ENCODE peak calls at places on chromosomes 12 and 14, in six cellular contexts. G is A549, J is K562, T is ovary, Z is HepG2, F is stomach. H is an unnamed sample.

GRCh38 chr12:10069099-10069498 is 29.7 kb downstream of the CLEC1A start:
- DNase-seq in F (no peak), Z (no peak), G (no peak), T (no peak), J (no peak), H (no peak)

GRCh38 chr14:21241218-21241819 is 27.9 kb downstream of the HNRNPC start:
- DNase-seq in Z (no peak), T (no peak), J (no peak), F (no peak), G (no peak), H (no peak)

GRCh38 chr12:117047810-117048584 is 51.2 kb downstream of the TESC start:
- DNase-seq in F (no peak), T (no peak), J (no peak), Z (peak), G (no peak), H (no peak)

GRCh38 chr14:69088523-69089445 is 64.1 kb downstream of the DCAF5 start:
- DNase-seq in Z (no peak), F (no peak), G (no peak), T (no peak), J (no peak), H (no peak)

GRCh38 chr12:80622271-80622670 is 85.2 kb upstream of the MYF6 start:
- DNase-seq in T (no peak), F (no peak), G (no peak), Z (no peak), J (no peak), H (no peak)

GRCh38 chr14:54697806-54698205 is 130.9 kb downstream of the SAMD4A start:
- DNase-seq in Z (no peak), J (no peak), G (no peak), F (no peak), T (no peak), H (no peak)

GRCh38 chr12:1842183-1842904 is 22.0 kb downstream of the LRTM2 start:
- DNase-seq in Z (no peak), G (no peak), J (no peak), F (no peak), T (no peak), H (peak)

GRCh38 chr12:57418255-57418654 is 12.6 kb downstream of the R3HDM2 start:
- DNase-seq in F (no peak), Z (no peak), T (no peak), J (no peak), G (no peak), H (no peak)

GRCh38 chr14:85573406-85573805 is 43.5 kb downstream of the FLRT2 start:
- DNase-seq in F (no peak), G (no peak), Z (no peak), J (no peak), T (no peak), H (no peak)

GRCh38 chr14:100393362-100393761 is 70.2 kb downstream of the SLC25A47 start:
- DNase-seq in Z (no peak), F (no peak), G (no peak), J (no peak), T (no peak), H (no peak)

GRCh38 chr14:50666772-50667490 is 1.2 kb downstream of the SAV1 start:
- DNase-seq in J (no peak), G (no peak), F (peak), Z (peak), T (peak), H (peak)

GRCh38 chr14:98808494-98809407 is 463.2 kb downstream of the BCL11B start:
- DNase-seq in T (no peak), G (no peak), Z (no peak), F (peak), J (no peak), H (no peak)

GRCh38 chr12:76866726-76867125 is 12.1 kb downstream of the CSRP2 start:
- DNase-seq in J (no peak), Z (no peak), G (no peak), T (no peak), F (no peak), H (no peak)

GRCh38 chr14:103539056-103539825 is 10.2 kb downstream of the TRMT61A start:
- DNase-seq in Z (no peak), T (no peak), G (no peak), F (no peak), J (peak), H (no peak)

GRCh38 chr12:26369588-26369987 is 174.2 kb downstream of the SSPN start:
- DNase-seq in Z (no peak), F (no peak), T (no peak), G (peak), J (peak), H (no peak)

GRCh38 chr12:48814313-48815280 is 3.7 kb upstream of the CACNB3 start:
- DNase-seq in G (peak), Z (peak), J (peak), F (peak), T (peak), H (peak)

GRCh38 chr14:89720741-89721315 is 233.7 kb downstream of the EFCAB11 start:
- DNase-seq in T (no peak), J (no peak), F (peak), G (no peak), Z (no peak), H (peak)

GRCh38 chr12:69739287-69740191 is 879 bp downstream of the RAB3IP start:
- DNase-seq in J (no peak), Z (peak), T (no peak), G (peak), F (peak), H (peak)

GRCh38 chr12:109738209-109738608 is 24.6 kb downstream of the FAM222A start:
- DNase-seq in F (peak), Z (no peak), G (no peak), J (no peak), T (peak), H (no peak)

GRCh38 chr12:131511391-131511802 is 199.5 kb upstream of the SFSWAP start:
- DNase-seq in J (no peak), F (no peak), T (no peak), G (no peak), Z (no peak), H (peak)

GRCh38 chr12:538731-539539 is 79.2 kb downstream of the B4GALNT3 start:
- DNase-seq in Z (no peak), G (no peak), F (peak), J (no peak), T (no peak), H (peak)

GRCh38 chr12:26697217-26697616 is 135.8 kb downstream of the ITPR2 start:
- DNase-seq in F (no peak), Z (no peak), G (no peak), T (no peak), J (no peak), H (no peak)

GRCh38 chr12:13339091-13339490 is 142.6 kb downstream of the EMP1 start:
- DNase-seq in J (no peak), Z (no peak), F (no peak), T (no peak), G (no peak), H (no peak)

GRCh38 chr12:11795910-11796459 is 146.5 kb downstream of the ETV6 start:
- DNase-seq in G (no peak), Z (peak), F (no peak), J (no peak), T (no peak), H (no peak)

GRCh38 chr14:27012641-27013040 is 414.8 kb upstream of the NOVA1 start:
- DNase-seq in J (no peak), Z (no peak), T (no peak), F (no peak), G (no peak), H (no peak)

GRCh38 chr14:91155626-91156089 is 41.8 kb downstream of the DGLUCY start:
- DNase-seq in F (no peak), T (no peak), Z (no peak), J (no peak), G (no peak), H (no peak)

GRCh38 chr12:121916719-121917118 is 1.7 kb upstream of the CFAP251 start:
- DNase-seq in Z (no peak), T (no peak), F (no peak), G (no peak), J (no peak), H (no peak)

GRCh38 chr14:77580964-77581505 is 35.4 kb downstream of the SPTLC2 start:
- DNase-seq in J (no peak), T (no peak), G (no peak), Z (no peak), F (no peak), H (no peak)

GRCh38 chr14:101033006-101033405 is 129.5 kb upstream of the RTL1 start:
- DNase-seq in F (no peak), G (no peak), J (no peak), T (no peak), Z (no peak), H (no peak)

GRCh38 chr14:68263563-68264350 is 444.2 kb downstream of the RAD51B start:
- DNase-seq in J (no peak), G (no peak), F (no peak), T (no peak), Z (no peak), H (no peak)

GRCh38 chr14:69010632-69011031 is 31.5 kb upstream of the ACTN1 start:
- DNase-seq in Z (no peak), T (no peak), J (no peak), G (no peak), F (no peak), H (peak)

GRCh38 chr12:25788707-25789106 is 169.8 kb upstream of the RASSF8 start:
- DNase-seq in Z (no peak), F (no peak), J (no peak), G (no peak), T (no peak), H (no peak)

GRCh38 chr12:108457734-108458361 is 57.2 kb upstream of the FICD start:
- DNase-seq in T (no peak), J (no peak), Z (no peak), F (no peak), G (no peak), H (no peak)

GRCh38 chr12:103807561-103808238 is 33.3 kb downstream of the NT5DC3 start:
- DNase-seq in G (no peak), Z (no peak), J (no peak), F (no peak), T (no peak), H (no peak)

GRCh38 chr12:100267603-100268281 is 765 bp downstream of the SCYL2 start:
- DNase-seq in T (no peak), F (peak), J (no peak), Z (peak), G (no peak), H (no peak)

GRCh38 chr12:105084251-105085250 is at the start of gene ALDH1L2:
- DNase-seq in T (peak), F (peak), J (peak), Z (peak), G (peak), H (peak)

DNA sequence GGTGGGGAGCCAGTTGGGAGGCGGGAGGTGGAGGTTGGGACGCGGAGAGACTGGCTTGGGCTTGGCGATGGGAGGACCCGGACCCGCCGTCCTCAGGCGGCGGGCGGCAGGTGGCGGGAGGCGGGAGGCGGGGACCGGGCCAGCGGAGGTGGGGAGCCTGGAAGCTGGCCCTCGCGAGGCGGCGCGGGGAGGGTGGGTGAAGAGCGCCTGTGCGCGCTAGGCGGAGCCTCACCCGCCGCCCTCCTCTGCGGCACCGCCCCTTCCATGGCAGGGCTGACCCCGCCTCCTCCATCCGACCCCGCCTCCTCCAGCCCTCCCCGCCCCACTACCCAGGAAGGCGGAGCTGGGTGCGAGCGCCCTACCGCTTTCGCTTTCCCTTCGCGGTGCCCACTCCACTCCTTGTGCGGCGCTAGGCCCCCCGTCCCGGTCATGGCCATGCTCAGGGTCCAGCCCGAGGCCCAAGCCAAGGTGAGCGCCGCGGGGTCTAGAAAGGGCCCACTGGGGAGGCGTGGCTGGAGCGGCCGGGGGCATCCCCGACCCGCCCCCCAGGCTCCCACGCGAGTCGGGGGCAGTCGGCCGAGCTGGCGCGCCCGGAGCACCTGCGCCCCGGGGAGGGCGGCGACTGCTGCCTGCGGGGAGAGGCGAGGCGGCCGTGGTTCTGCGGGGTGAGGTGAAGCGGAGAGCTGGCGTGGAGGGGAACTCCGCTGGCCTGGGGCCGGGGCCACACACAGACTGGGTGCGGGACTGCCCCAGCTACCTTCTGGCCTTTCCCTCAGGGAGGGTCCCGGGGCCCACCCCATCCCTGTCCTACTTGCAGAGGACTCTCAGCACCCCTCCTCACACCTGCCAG is at the start of gene PSME1:
- DNase-seq in Z (peak), F (peak), J (peak), G (peak), T (peak), H (peak)
- TF ChIP-seq POLR2A in Z (no peak), F (no peak), J (peak), G (peak), T (peak), H (peak)

GRCh38 chr14:82565825-82566224 is 1032.2 kb upstream of the SEL1L start:
- DNase-seq in F (no peak), J (no peak), T (no peak), Z (no peak), G (no peak), H (no peak)
- TF ChIP-seq EP300 in F (no peak), J (no peak), T (no peak), Z (no peak), G (no peak), H (no peak)

GRCh38 chr12:24038211-24038997 is 88.9 kb upstream of the SOX5 start:
- DNase-seq in J (no peak), G (no peak), F (no peak), T (no peak), Z (peak), H (no peak)
- TF ChIP-seq POLR2A in J (no peak), G (no peak), F (no peak), T (no peak), Z (peak), H (no peak)

DNA sequence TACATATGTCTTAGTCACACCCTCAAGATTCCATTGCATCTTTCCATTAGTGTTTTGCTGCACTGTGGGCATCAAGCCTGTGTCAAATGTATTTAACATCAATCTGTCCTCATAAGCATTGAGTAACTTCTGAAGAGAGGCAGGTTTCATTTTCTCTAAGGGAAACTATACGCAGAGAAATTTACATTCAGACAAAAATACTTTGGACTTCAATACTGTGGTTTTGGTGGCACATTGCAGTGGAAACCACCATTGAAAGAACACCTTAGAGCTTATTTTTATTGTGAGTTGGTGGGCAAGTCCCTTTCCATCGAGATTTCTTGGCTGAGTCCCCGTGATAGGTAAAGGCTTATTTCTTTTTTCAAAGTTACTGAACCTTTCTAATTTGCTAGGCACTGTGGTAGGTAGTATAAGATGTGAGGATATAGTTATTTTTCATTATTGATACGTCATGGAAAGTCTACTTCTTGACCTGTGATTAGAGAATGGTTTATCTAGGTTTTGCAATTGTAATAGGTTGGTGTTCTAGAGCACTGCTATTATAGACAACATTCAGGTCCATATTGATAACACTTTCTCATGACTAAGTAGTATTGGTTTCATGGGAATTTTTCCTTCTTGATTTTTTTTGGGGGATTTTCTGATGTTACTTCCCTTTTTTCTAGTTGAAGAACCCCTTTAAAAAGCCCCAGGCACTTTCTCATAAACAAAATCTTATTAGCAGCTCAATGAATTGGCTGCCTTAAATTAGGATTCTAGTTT is 81.9 kb downstream of the CFAP54 start:
- DNase-seq in F (no peak), J (no peak), T (no peak), Z (no peak), G (no peak), H (no peak)
- TF ChIP-seq EP300 in F (no peak), J (no peak), T (no peak), Z (no peak), G (no peak), H (no peak)

GRCh38 chr12:123617144-123617543 is 15.2 kb downstream of the DDX55 start:
- DNase-seq in G (no peak), J (no peak), F (no peak), Z (no peak), T (no peak), H (no peak)

GRCh38 chr12:123617580-123617979 is 15.7 kb downstream of the DDX55 start:
- DNase-seq in Z (no peak), J (no peak), F (no peak), T (no peak), G (no peak), H (no peak)

GRCh38 chr12:123621101-123621500 is 12.4 kb downstream of the EIF2B1 start:
- DNase-seq in G (no peak), Z (no peak), J (no peak), T (no peak), F (no peak), H (no peak)

DNA sequence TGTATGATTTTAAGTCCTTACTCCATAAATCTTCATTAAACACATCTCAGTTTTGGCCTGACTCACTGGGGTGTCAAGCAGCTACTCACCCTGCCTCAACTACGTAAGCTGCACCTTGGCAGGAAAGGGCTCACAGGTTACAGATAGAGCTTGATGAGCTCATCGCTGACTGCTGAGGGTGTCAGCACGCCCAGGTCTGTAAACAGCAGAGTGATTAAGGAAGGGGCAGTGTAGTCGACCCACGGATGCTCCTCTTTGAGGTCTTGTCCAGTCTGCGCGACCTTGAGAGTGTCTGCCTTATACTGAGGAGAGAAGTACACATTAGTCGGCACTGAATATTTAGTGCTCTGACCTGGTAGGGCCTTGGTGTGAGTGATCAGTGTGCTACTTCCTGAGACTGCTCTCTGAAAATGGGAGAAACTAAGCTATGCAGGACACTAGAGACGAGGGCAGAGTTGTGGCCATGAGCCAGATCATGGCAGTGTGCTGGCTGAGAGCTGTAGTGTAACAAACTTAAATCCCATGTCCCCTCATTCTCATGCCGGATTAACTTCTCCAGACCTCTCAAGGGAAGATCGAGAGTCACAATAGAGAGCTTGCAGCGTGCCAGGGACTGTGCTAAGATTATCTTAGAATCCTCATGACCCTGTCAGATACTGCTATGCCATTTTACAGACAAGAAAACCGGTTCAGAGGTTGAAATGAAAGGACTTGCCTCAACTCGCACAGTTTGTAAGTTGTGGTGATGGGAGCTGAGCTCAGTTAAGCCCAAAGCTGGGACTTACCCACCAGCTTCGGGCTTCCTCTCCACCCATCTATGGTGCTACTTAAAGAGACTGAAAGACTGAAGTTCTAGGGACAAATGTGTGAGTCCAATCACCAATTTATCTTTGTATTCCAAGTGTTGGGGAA is 11.6 kb downstream of the EIF2B1 start:
- DNase-seq in F (no peak), G (no peak), T (no peak), J (no peak), Z (no peak), H (no peak)
- TF ChIP-seq POLR2A in F (no peak), G (no peak), T (no peak), J (peak), Z (no peak), H (no peak)

GRCh38 chr14:49550284-49551184 is 35.6 kb downstream of the RPS29 start:
- DNase-seq in T (no peak), G (no peak), J (no peak), Z (peak), F (no peak), H (no peak)
- TF ChIP-seq EP300 in T (no peak), G (no peak), J (no peak), Z (no peak), F (no peak), H (no peak)

GRCh38 chr12:96250119-96250685 is 56.0 kb downstream of the ELK3 start:
- DNase-seq in Z (no peak), T (no peak), J (no peak), F (no peak), G (no peak), H (no peak)
- TF ChIP-seq POLR2A in Z (no peak), T (no peak), J (no peak), F (no peak), G (no peak), H (no peak)

GRCh38 chr14:36665887-36666415 is 4.3 kb downstream of the PAX9 start:
- DNase-seq in F (no peak), G (no peak), Z (no peak), J (no peak), T (no peak), H (no peak)
- TF ChIP-seq EP300 in F (no peak), G (no peak), Z (no peak), J (no peak), T (no peak), H (no peak)